ENCODE peak calls at places on chromosome 5, in seven cellular contexts. One of them, this sample, is unnamed.

GRCh38 chr5:9546973-9547947 is 1.4 kb upstream of the SEMA5A start:
- DNase-seq in IMR-90: peak; percentile 62
- DNase-seq in H9: peak; percentile 72
- DNase-seq in trophoblast cell: peak; percentile 64
- DNase-seq in neuronal stem cell: no peak
- DNase-seq in mesenchymal stem cell: peak; percentile 74
- DNase-seq in H1: no peak
- DNase-seq in this sample: peak; percentile 91

GRCh38 chr5:126852104-126852531 is 75.2 kb downstream of the LMNB1 start:
- DNase-seq in IMR-90: peak; percentile 17
- DNase-seq in H9: no peak
- DNase-seq in trophoblast cell: no peak
- DNase-seq in neuronal stem cell: no peak
- DNase-seq in mesenchymal stem cell: no peak
- DNase-seq in H1: no peak
- DNase-seq in this sample: no peak

GRCh38 chr5:147701468-147701867 is 81.1 kb downstream of the JAKMIP2 start:
- DNase-seq in IMR-90: no peak
- DNase-seq in H9: no peak
- DNase-seq in trophoblast cell: no peak
- DNase-seq in neuronal stem cell: no peak
- DNase-seq in mesenchymal stem cell: no peak
- DNase-seq in H1: no peak
- DNase-seq in this sample: no peak

GRCh38 chr5:13921573-13921972 is 22.9 kb downstream of the DNAH5 start:
- DNase-seq in IMR-90: peak; percentile 67
- DNase-seq in H9: no peak
- DNase-seq in trophoblast cell: no peak
- DNase-seq in neuronal stem cell: no peak
- DNase-seq in mesenchymal stem cell: peak; percentile 3
- DNase-seq in H1: no peak
- DNase-seq in this sample: no peak

GRCh38 chr5:127648997-127649550 is at the start of gene CTXN3:
- DNase-seq in IMR-90: no peak
- DNase-seq in H9: no peak
- DNase-seq in trophoblast cell: no peak
- DNase-seq in neuronal stem cell: no peak
- DNase-seq in mesenchymal stem cell: no peak
- DNase-seq in H1: no peak
- DNase-seq in this sample: no peak

GRCh38 chr5:172640822-172641358 is at the start of gene NEURL1B:
- DNase-seq in IMR-90: peak; percentile 43
- DNase-seq in H9: peak; percentile 77
- DNase-seq in trophoblast cell: peak; percentile 80
- DNase-seq in neuronal stem cell: peak; percentile 83
- DNase-seq in mesenchymal stem cell: peak; percentile 69
- DNase-seq in H1: no peak
- DNase-seq in this sample: peak; percentile 78

GRCh38 chr5:172097356-172097755 is 90.7 kb downstream of the STK10 start:
- DNase-seq in IMR-90: peak; percentile 72
- DNase-seq in H9: no peak
- DNase-seq in trophoblast cell: no peak
- DNase-seq in neuronal stem cell: no peak
- DNase-seq in mesenchymal stem cell: peak; percentile 64
- DNase-seq in H1: no peak
- DNase-seq in this sample: no peak

GRCh38 chr5:16508730-16509531 is 43.3 kb upstream of the ZNF622 start:
- DNase-seq in IMR-90: no peak
- DNase-seq in H9: peak; percentile 74
- DNase-seq in trophoblast cell: peak; percentile 34
- DNase-seq in neuronal stem cell: no peak
- DNase-seq in mesenchymal stem cell: no peak
- DNase-seq in H1: peak; percentile 13
- DNase-seq in this sample: peak; percentile 86

GRCh38 chr5:114237766-114238165 is 124.1 kb upstream of the KCNN2 start:
- DNase-seq in IMR-90: peak; percentile 99
- DNase-seq in H9: no peak
- DNase-seq in trophoblast cell: no peak
- DNase-seq in neuronal stem cell: no peak
- DNase-seq in mesenchymal stem cell: peak; percentile 92
- DNase-seq in H1: no peak
- DNase-seq in this sample: no peak

GRCh38 chr5:92969781-92970237 is 611.2 kb downstream of the NR2F1-AS1 start:
- DNase-seq in IMR-90: peak; percentile 29
- DNase-seq in H9: no peak
- DNase-seq in trophoblast cell: peak; percentile 72
- DNase-seq in neuronal stem cell: no peak
- DNase-seq in mesenchymal stem cell: peak; percentile 11
- DNase-seq in H1: no peak
- DNase-seq in this sample: no peak

GRCh38 chr5:73302797-73303138 is 129.8 kb downstream of the TMEM174 start:
- DNase-seq in IMR-90: no peak
- DNase-seq in H9: no peak
- DNase-seq in trophoblast cell: no peak
- DNase-seq in neuronal stem cell: no peak
- DNase-seq in mesenchymal stem cell: no peak
- DNase-seq in H1: no peak
- DNase-seq in this sample: no peak
- H2BK5ac ChIP-seq in IMR-90: no peak overlapping the region
- H2BK5ac ChIP-seq in H9: no peak overlapping the region
- H2BK5ac ChIP-seq in trophoblast cell: no peak overlapping the region
- H2BK5ac ChIP-seq in neuronal stem cell: no peak overlapping the region
- H2BK5ac ChIP-seq in mesenchymal stem cell: no peak overlapping the region
- H2BK5ac ChIP-seq in H1: no peak overlapping the region
- H2BK5ac ChIP-seq in this sample: no peak overlapping the region

GRCh38 chr5:157545911-157546310 is 29.7 kb downstream of the ADAM19 start:
- DNase-seq in IMR-90: no peak
- DNase-seq in H9: no peak
- DNase-seq in trophoblast cell: no peak
- DNase-seq in neuronal stem cell: no peak
- DNase-seq in mesenchymal stem cell: no peak
- DNase-seq in H1: no peak
- DNase-seq in this sample: no peak
- H3K23ac ChIP-seq in IMR-90: peak overlapping the region; percentile 19
- H3K23ac ChIP-seq in H9: no peak overlapping the region
- H3K23ac ChIP-seq in trophoblast cell: no peak overlapping the region
- H3K23ac ChIP-seq in neuronal stem cell: no peak overlapping the region
- H3K23ac ChIP-seq in mesenchymal stem cell: no peak overlapping the region
- H3K23ac ChIP-seq in H1: no peak overlapping the region
- H3K23ac ChIP-seq in this sample: no peak overlapping the region

GRCh38 chr5:155772009-155772662 is 554.8 kb upstream of the SGCD start:
- DNase-seq in IMR-90: no peak
- DNase-seq in H9: peak; percentile 45
- DNase-seq in trophoblast cell: no peak
- DNase-seq in neuronal stem cell: no peak
- DNase-seq in mesenchymal stem cell: no peak
- DNase-seq in H1: peak; percentile 7
- DNase-seq in this sample: peak; percentile 37
- H2BK5ac ChIP-seq in IMR-90: no peak overlapping the region
- H2BK5ac ChIP-seq in H9: no peak overlapping the region
- H2BK5ac ChIP-seq in trophoblast cell: no peak overlapping the region
- H2BK5ac ChIP-seq in neuronal stem cell: no peak overlapping the region
- H2BK5ac ChIP-seq in mesenchymal stem cell: no peak overlapping the region
- H2BK5ac ChIP-seq in H1: no peak overlapping the region
- H2BK5ac ChIP-seq in this sample: no peak overlapping the region

DNA sequence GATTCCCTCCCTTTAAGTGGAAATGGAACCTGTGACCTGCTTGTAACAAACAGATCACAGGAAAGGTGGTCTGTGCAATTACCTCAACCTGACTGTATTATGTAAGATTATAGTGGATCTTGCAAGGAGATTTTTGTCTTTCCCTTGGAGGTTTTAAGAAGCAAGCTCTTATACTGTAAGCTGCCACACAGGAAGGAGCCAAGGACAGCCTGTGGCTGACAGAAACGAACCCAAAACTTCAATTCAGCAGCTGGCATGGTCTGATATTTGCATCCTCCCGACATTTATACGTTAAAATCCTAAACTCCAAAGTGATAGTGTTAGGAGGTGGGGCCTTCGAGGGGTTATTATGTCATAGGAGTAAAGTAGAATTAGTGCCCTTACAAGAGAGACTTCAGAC is 711.8 kb upstream of the CTNND2 start:
- DNase-seq in IMR-90: no peak
- DNase-seq in H9: no peak
- DNase-seq in trophoblast cell: no peak
- DNase-seq in neuronal stem cell: no peak
- DNase-seq in mesenchymal stem cell: no peak
- DNase-seq in H1: no peak
- DNase-seq in this sample: no peak
- H3K23ac ChIP-seq in IMR-90: no peak overlapping the region
- H3K23ac ChIP-seq in H9: no peak overlapping the region
- H3K23ac ChIP-seq in trophoblast cell: no peak overlapping the region
- H3K23ac ChIP-seq in neuronal stem cell: no peak overlapping the region
- H3K23ac ChIP-seq in mesenchymal stem cell: no peak overlapping the region
- H3K23ac ChIP-seq in H1: no peak overlapping the region
- H3K23ac ChIP-seq in this sample: no peak overlapping the region

GRCh38 chr5:142237707-142238106 is 87.1 kb downstream of the SPRY4 start:
- DNase-seq in IMR-90: no peak
- DNase-seq in H9: no peak
- DNase-seq in trophoblast cell: peak; percentile 70
- DNase-seq in neuronal stem cell: no peak
- DNase-seq in mesenchymal stem cell: no peak
- DNase-seq in H1: no peak
- DNase-seq in this sample: no peak

GRCh38 chr5:142235870-142236672 is 88.8 kb downstream of the SPRY4 start:
- DNase-seq in IMR-90: no peak
- DNase-seq in H9: no peak
- DNase-seq in trophoblast cell: peak; percentile 35
- DNase-seq in neuronal stem cell: no peak
- DNase-seq in mesenchymal stem cell: no peak
- DNase-seq in H1: no peak
- DNase-seq in this sample: no peak

GRCh38 chr5:142235050-142235797 is 89.6 kb downstream of the SPRY4 start:
- DNase-seq in IMR-90: no peak
- DNase-seq in H9: peak; percentile 85
- DNase-seq in trophoblast cell: peak; percentile 53
- DNase-seq in neuronal stem cell: peak; percentile 74
- DNase-seq in mesenchymal stem cell: no peak
- DNase-seq in H1: peak; percentile 80
- DNase-seq in this sample: peak; percentile 93

GRCh38 chr5:142242272-142242671 is 82.5 kb downstream of the SPRY4 start:
- DNase-seq in IMR-90: no peak
- DNase-seq in H9: no peak
- DNase-seq in trophoblast cell: no peak
- DNase-seq in neuronal stem cell: no peak
- DNase-seq in mesenchymal stem cell: no peak
- DNase-seq in H1: no peak
- DNase-seq in this sample: no peak

DNA sequence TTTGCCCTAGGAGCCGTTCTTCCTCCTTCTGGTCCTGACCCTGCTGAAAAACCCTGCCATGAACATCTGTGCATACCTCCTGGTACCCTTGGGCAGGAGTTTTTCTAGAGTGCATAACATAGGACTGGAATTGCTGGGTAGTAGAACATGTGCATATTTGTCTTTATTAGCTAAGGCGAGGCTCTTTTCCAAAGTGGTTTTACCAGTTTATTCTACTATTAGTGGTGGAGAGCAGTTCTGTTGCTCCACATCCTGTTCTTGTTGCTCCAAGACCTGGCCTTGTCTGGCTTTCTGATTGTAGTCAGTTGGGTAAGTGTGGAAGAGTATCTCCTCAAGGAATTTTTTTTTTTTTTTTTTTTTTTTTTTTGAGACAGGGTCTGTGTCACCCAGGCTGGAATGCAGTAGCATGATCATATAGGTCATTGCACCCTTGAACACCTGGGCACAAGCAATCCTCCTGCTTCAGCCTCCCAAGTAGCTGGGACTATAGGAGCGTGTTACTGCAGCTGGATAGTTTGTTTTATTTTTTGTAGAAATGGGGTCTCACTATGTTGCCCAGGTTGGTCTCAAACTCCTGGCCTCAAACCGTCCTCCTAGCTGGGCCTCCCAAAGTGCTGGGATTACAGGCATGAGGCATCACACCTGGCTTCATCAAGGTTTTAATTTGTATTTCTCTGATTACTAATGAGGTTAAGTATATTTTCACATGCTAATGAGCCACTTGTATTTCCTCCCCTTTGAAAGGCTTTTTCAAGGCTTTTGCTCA is 85.2 kb downstream of the SPRY4 start:
- DNase-seq in IMR-90: no peak
- DNase-seq in H9: no peak
- DNase-seq in trophoblast cell: peak; percentile 96
- DNase-seq in neuronal stem cell: no peak
- DNase-seq in mesenchymal stem cell: no peak
- DNase-seq in H1: no peak
- DNase-seq in this sample: no peak
- H2BK5ac ChIP-seq in IMR-90: no peak overlapping the region
- H2BK5ac ChIP-seq in H9: no peak overlapping the region
- H2BK5ac ChIP-seq in trophoblast cell: peak overlapping the region; percentile 80
- H2BK5ac ChIP-seq in neuronal stem cell: no peak overlapping the region
- H2BK5ac ChIP-seq in mesenchymal stem cell: no peak overlapping the region
- H2BK5ac ChIP-seq in H1: no peak overlapping the region
- H2BK5ac ChIP-seq in this sample: no peak overlapping the region

DNA sequence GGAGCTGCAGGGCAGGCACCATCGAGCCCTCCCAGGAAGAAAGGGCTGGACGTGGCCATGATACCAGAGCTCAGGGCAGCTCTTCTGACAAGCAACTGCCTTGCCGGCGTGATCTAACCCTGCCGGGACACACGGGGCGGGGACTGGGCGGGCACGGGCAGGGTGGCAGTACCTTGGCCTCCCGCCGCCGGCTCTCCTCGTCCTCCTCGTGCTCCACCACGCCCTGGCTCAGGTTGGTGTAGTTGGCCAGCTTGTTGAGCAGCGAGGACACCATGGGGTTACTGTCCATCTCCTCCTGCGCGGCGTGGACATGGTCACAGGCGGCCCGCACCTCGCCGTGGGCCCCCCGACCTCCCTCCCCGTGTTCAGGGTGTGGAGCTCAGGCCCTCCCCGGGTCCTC is 18.5 kb downstream of the SLC12A7 start:
- DNase-seq in IMR-90: no peak
- DNase-seq in H9: no peak
- DNase-seq in trophoblast cell: no peak
- DNase-seq in neuronal stem cell: no peak
- DNase-seq in mesenchymal stem cell: no peak
- DNase-seq in H1: no peak
- DNase-seq in this sample: no peak
- H3K23ac ChIP-seq in IMR-90: no peak overlapping the region
- H3K23ac ChIP-seq in H9: no peak overlapping the region
- H3K23ac ChIP-seq in trophoblast cell: no peak overlapping the region
- H3K23ac ChIP-seq in neuronal stem cell: no peak overlapping the region
- H3K23ac ChIP-seq in mesenchymal stem cell: no peak overlapping the region
- H3K23ac ChIP-seq in H1: no peak overlapping the region
- H3K23ac ChIP-seq in this sample: no peak overlapping the region

GRCh38 chr5:1859099-1859498 is 23.6 kb downstream of the IRX4 start:
- DNase-seq in IMR-90: no peak
- DNase-seq in H9: no peak
- DNase-seq in trophoblast cell: no peak
- DNase-seq in neuronal stem cell: no peak
- DNase-seq in mesenchymal stem cell: no peak
- DNase-seq in H1: no peak
- DNase-seq in this sample: no peak
- H2BK5ac ChIP-seq in IMR-90: no peak overlapping the region
- H2BK5ac ChIP-seq in H9: no peak overlapping the region
- H2BK5ac ChIP-seq in trophoblast cell: no peak overlapping the region
- H2BK5ac ChIP-seq in neuronal stem cell: no peak overlapping the region
- H2BK5ac ChIP-seq in mesenchymal stem cell: no peak overlapping the region
- H2BK5ac ChIP-seq in H1: no peak overlapping the region
- H2BK5ac ChIP-seq in this sample: no peak overlapping the region

DNA sequence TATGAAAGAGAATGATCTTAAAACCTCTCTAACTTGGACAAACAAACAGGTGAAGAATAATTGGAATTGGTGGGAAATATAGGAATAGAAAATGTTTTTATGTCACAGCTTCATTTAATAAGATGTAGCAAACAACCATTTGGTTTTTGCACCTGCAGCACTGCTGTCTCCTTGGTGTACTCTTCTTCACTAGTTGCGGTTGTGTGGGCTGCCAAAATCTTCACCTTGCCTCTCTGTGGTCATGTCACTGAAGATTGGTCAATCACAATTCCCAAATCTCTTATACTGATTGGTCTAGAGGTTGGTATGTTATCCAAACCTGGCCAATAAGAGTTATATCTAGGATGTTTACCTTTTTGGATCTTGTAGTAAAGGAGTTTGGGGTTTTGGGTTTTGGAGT is 88.7 kb downstream of the FGF10 start:
- DNase-seq in IMR-90: no peak
- DNase-seq in H9: no peak
- DNase-seq in trophoblast cell: no peak
- DNase-seq in neuronal stem cell: no peak
- DNase-seq in mesenchymal stem cell: no peak
- DNase-seq in H1: no peak
- DNase-seq in this sample: no peak
- H3K23ac ChIP-seq in IMR-90: no peak overlapping the region
- H3K23ac ChIP-seq in H9: no peak overlapping the region
- H3K23ac ChIP-seq in trophoblast cell: no peak overlapping the region
- H3K23ac ChIP-seq in neuronal stem cell: no peak overlapping the region
- H3K23ac ChIP-seq in mesenchymal stem cell: no peak overlapping the region
- H3K23ac ChIP-seq in H1: no peak overlapping the region
- H3K23ac ChIP-seq in this sample: no peak overlapping the region

This sample was measured in mesendoderm.